ENCODE peak calls at places on chromosome 2, in four cellular contexts. A is GM23338, B is LoVo, R is astrocyte of the spinal cord. M is an unnamed sample.

GRCh38 chr2:41483221-41483620 is 564.6 kb upstream of the PKDCC start:
- DNase-seq in B (no peak), A (no peak), R (no peak), M (no peak)

GRCh38 chr2:144430722-144431163 is 89.2 kb downstream of the ZEB2 start:
- DNase-seq in R (peak), A (no peak), B (no peak), M (no peak)

GRCh38 chr2:29115797-29116781 is 874 bp downstream of the CLIP4 start:
- DNase-seq in R (peak), A (peak), B (no peak), M (peak)

GRCh38 chr2:20543579-20543887 is 96.7 kb downstream of the RHOB start:
- DNase-seq in A (no peak), R (no peak), B (no peak), M (no peak)

GRCh38 chr2:108364676-108365297 is 13.0 kb upstream of the SULT1C4 start:
- DNase-seq in R (no peak), A (no peak), B (peak), M (no peak)

GRCh38 chr2:117056376-117056748 is 758.1 kb upstream of the DDX18 start:
- DNase-seq in A (no peak), B (no peak), R (no peak), M (no peak)

GRCh38 chr2:32135409-32135808 is 30.3 kb upstream of the SLC30A6 start:
- DNase-seq in B (peak), R (peak), A (peak), M (peak)

GRCh38 chr2:241584446-241584845 is 25.9 kb downstream of the BOK start:
- DNase-seq in B (peak), R (peak), A (peak), M (peak)

GRCh38 chr2:10080536-10081304 is 509 bp upstream of the CYS1 start:
- DNase-seq in A (peak), R (peak), B (no peak), M (no peak)

GRCh38 chr2:24111407-24111861 is 11.7 kb downstream of the PFN4 start:
- DNase-seq in B (no peak), A (no peak), R (peak), M (peak)

GRCh38 chr2:11592671-11593574 is 59.1 kb downstream of the GREB1 start:
- DNase-seq in B (no peak), R (no peak), A (no peak), M (no peak)

GRCh38 chr2:75515584-75516368 is 45.0 kb downstream of the EVA1A start:
- DNase-seq in R (no peak), A (no peak), B (no peak), M (no peak)

GRCh38 chr2:108315408-108316193 is 26.9 kb downstream of the SULT1C2 start:
- DNase-seq in A (peak), B (peak), R (no peak), M (peak)

GRCh38 chr2:101473911-101474751 is 781 bp downstream of the RFX8 start:
- DNase-seq in B (no peak), A (peak), R (peak), M (peak)

GRCh38 chr2:121529439-121530209 is 1.1 kb upstream of the RNU4ATAC start:
- DNase-seq in B (peak), A (peak), R (peak), M (peak)

GRCh38 chr2:39668576-39668975 is 2.9 kb downstream of the TMEM178A start:
- DNase-seq in B (no peak), R (no peak), A (no peak), M (no peak)

GRCh38 chr2:221676566-221677172 is 104.6 kb upstream of the EPHA4 start:
- DNase-seq in A (no peak), B (no peak), R (peak), M (peak)

GRCh38 chr2:4976407-4976806 is 715.8 kb upstream of the SOX11 start:
- DNase-seq in R (no peak), A (peak), B (no peak), M (no peak)

GRCh38 chr2:46815121-46815802 is 100.3 kb downstream of the MCFD2 start:
- DNase-seq in B (no peak), A (peak), R (no peak), M (no peak)

GRCh38 chr2:166179201-166179600 is 51.4 kb upstream of the SCN1A start:
- DNase-seq in A (no peak), R (peak), B (no peak), M (peak)

GRCh38 chr2:197171582-197171981 is 139.0 kb downstream of the ANKRD44 start:
- DNase-seq in A (no peak), B (no peak), R (no peak), M (no peak)

GRCh38 chr2:77823028-77823427 is 300.9 kb upstream of the LRRTM4 start:
- DNase-seq in A (no peak), B (no peak), R (no peak), M (no peak)

GRCh38 chr2:32745191-32745590 is 117.3 kb downstream of the TTC27 start:
- DNase-seq in A (no peak), B (no peak), R (peak), M (peak)

GRCh38 chr2:191539068-191539467 is 138.9 kb upstream of the NABP1 start:
- DNase-seq in A (peak), R (peak), B (peak), M (peak)

GRCh38 chr2:39640107-39640506 is 25.6 kb upstream of the TMEM178A start:
- DNase-seq in B (no peak), R (no peak), A (no peak), M (no peak)

GRCh38 chr2:96108578-96109561 is 7.5 kb downstream of the ADRA2B start:
- DNase-seq in B (no peak), R (no peak), A (peak), M (no peak)

GRCh38 chr2:226687641-226688253 is 111.9 kb downstream of the IRS1 start:
- DNase-seq in B (peak), R (no peak), A (no peak), M (peak)

GRCh38 chr2:20599001-20599600 is 51.8 kb downstream of the HS1BP3 start:
- DNase-seq in B (no peak), R (no peak), A (no peak), M (no peak)

GRCh38 chr2:210172219-210172575 is 988 bp upstream of the KANSL1L start:
- DNase-seq in B (no peak), R (no peak), A (no peak), M (peak)